ENCODE peak calls at places on chromosomes 3 and 15, in six cellular contexts. C is AG08395; T is NCI-H2081; G is C1 segment of cervical spinal cord; W is T-helper 1 cell; I is stimulated activated CD4-positive, alpha-beta T cell treated with anti-CD3 and anti-CD28 coated beads, Interleukin-12 subunit alpha, Interleukin-12 subunit beta, amount 100 ng/mL, for 4 hours. B is an unnamed sample.

GRCh38 chr15:39156166-39156565 is 424.7 kb upstream of the THBS1 start:
- DNase-seq in W (no peak), I (no peak), T (no peak), C (peak), G (no peak), B (no peak)

GRCh38 chr15:73922186-73923151 is 3.8 kb upstream of the LOXL1 start:
- DNase-seq in I (no peak), G (no peak), C (peak), T (no peak), W (no peak), B (no peak)

GRCh38 chr3:33318709-33319380 is 41.6 kb downstream of the FBXL2 start:
- DNase-seq in C (no peak), I (no peak), T (no peak), G (no peak), W (no peak), B (no peak)

GRCh38 chr3:106088899-106089298 is 220.1 kb upstream of the CBLB start:
- DNase-seq in T (no peak), I (no peak), C (no peak), G (no peak), W (no peak), B (no peak)

GRCh38 chr15:98807262-98807661 is 158.9 kb downstream of the IGF1R start:
- DNase-seq in C (peak), G (no peak), I (no peak), T (no peak), W (no peak), B (no peak)

GRCh38 chr15:93233710-93234109 is 144.7 kb upstream of the RGMA start:
- DNase-seq in I (no peak), C (no peak), G (no peak), T (no peak), W (no peak), B (no peak)

GRCh38 chr3:53690521-53690920 is 155.7 kb downstream of the CHDH start:
- DNase-seq in W (no peak), G (no peak), C (no peak), T (no peak), I (no peak), B (no peak)

GRCh38 chr3:99473321-99473751 is 165.1 kb upstream of the COL8A1 start:
- DNase-seq in C (peak), G (no peak), W (no peak), I (no peak), T (no peak), B (no peak)

GRCh38 chr3:67414740-67415139 is 239.7 kb downstream of the SUCLG2 start:
- DNase-seq in G (no peak), T (no peak), C (no peak), W (no peak), I (no peak), B (no peak)

GRCh38 chr3:121796970-121797369 is 37.9 kb downstream of the IQCB1 start:
- DNase-seq in I (no peak), W (no peak), T (no peak), G (no peak), C (no peak), B (no peak)

GRCh38 chr3:196192036-196193001 is 18.9 kb downstream of the ZDHHC19 start:
- DNase-seq in C (no peak), G (no peak), I (peak), W (peak), T (no peak), B (peak)

GRCh38 chr3:182325213-182325941 is 467.9 kb upstream of the ATP11B start:
- DNase-seq in C (no peak), G (no peak), T (no peak), W (no peak), I (no peak), B (no peak)

GRCh38 chr3:38651153-38651789 is 1.8 kb upstream of the SCN5A start:
- DNase-seq in W (peak), T (peak), C (peak), G (peak), I (peak), B (peak)

GRCh38 chr15:99956022-99956775 is 223.0 kb upstream of the LYSMD4 start:
- DNase-seq in T (no peak), G (no peak), W (no peak), I (no peak), C (no peak), B (no peak)

GRCh38 chr3:61820306-61820992 is 259.1 kb downstream of the PTPRG start:
- DNase-seq in W (no peak), T (no peak), G (no peak), I (no peak), C (no peak), B (no peak)

GRCh38 chr3:10783360-10784346 is 32.4 kb upstream of the SLC6A11 start:
- DNase-seq in T (peak), C (peak), W (peak), G (no peak), I (peak), B (no peak)

GRCh38 chr3:118110196-118110595 is 924.5 kb downstream of the IGSF11 start:
- DNase-seq in C (no peak), G (no peak), T (no peak), I (no peak), W (no peak), B (no peak)

GRCh38 chr3:156497326-156497725 is 57.6 kb downstream of the SSR3 start:
- DNase-seq in G (no peak), T (no peak), I (no peak), W (no peak), C (no peak), B (no peak)

GRCh38 chr15:33007295-33007855 is 187.1 kb downstream of the FMN1 start:
- DNase-seq in I (no peak), C (peak), W (no peak), G (peak), T (no peak), B (no peak)

GRCh38 chr3:99499235-99499798 is 139.1 kb upstream of the COL8A1 start:
- DNase-seq in T (peak), I (no peak), W (no peak), G (no peak), C (peak), B (no peak)

GRCh38 chr3:187669675-187670504 is at the start of gene SST:
- DNase-seq in W (no peak), I (no peak), T (no peak), G (no peak), C (peak), B (no peak)

GRCh38 chr3:187900961-187901755 is 155.9 kb upstream of the BCL6 start:
- DNase-seq in I (no peak), G (no peak), W (no peak), T (no peak), C (no peak), B (no peak)

GRCh38 chr3:16055606-16056209 is 118.8 kb upstream of the GALNT15 start:
- DNase-seq in I (no peak), C (no peak), T (no peak), G (no peak), W (no peak), B (no peak)

GRCh38 chr3:169400874-169401273 is 262.6 kb downstream of the MECOM start:
- DNase-seq in W (no peak), T (peak), G (no peak), I (no peak), C (no peak), B (no peak)

GRCh38 chr15:82768414-82769081 is 37.3 kb downstream of the FSD2 start:
- DNase-seq in I (no peak), G (no peak), W (no peak), C (no peak), T (no peak), B (no peak)

GRCh38 chr15:69039516-69040225 is 25.2 kb downstream of the NOX5 start:
- DNase-seq in C (no peak), T (no peak), W (no peak), I (no peak), G (no peak), B (no peak)

B was measured in T-helper 22 cell.